ENCODE peak calls at places on chromosome 21, in four cellular contexts. O is K562, S is H1, R is GM12878. I is an unnamed sample.

GRCh38 chr21:18725653-18726052 is 322.1 kb upstream of the TMPRSS15 start:
- DNase-seq in O (no peak), S (no peak), R (no peak), I (no peak)

GRCh38 chr21:41865002-41865777 is 14.0 kb downstream of the PRDM15 start:
- DNase-seq in O (peak), S (no peak), R (peak), I (no peak)

GRCh38 chr21:43865471-43866181 is 603 bp downstream of the AGPAT3 start:
- DNase-seq in O (peak), S (no peak), R (no peak), I (no peak)

GRCh38 chr21:28410264-28410663 is 582.4 kb downstream of the LTN1 start:
- DNase-seq in O (no peak), S (no peak), R (no peak), I (no peak)

GRCh38 chr21:14403681-14404318 is 20.9 kb upstream of the HSPA13 start:
- DNase-seq in O (peak), S (no peak), R (peak), I (peak)

GRCh38 chr21:34517491-34518245 is 5.7 kb upstream of the KCNE1 start:
- DNase-seq in O (peak), S (no peak), R (no peak), I (peak)

GRCh38 chr21:45364464-45365185 is 40.3 kb upstream of the COL18A1 start:
- DNase-seq in O (no peak), S (no peak), R (no peak), I (no peak)

GRCh38 chr21:46253610-46254124 is 25.1 kb upstream of the LSS start:
- DNase-seq in O (peak), S (no peak), R (peak), I (no peak)

GRCh38 chr21:44706026-44706705 is 5.2 kb downstream of the TSPEAR start:
- DNase-seq in O (no peak), S (no peak), R (no peak), I (no peak)

GRCh38 chr21:28069446-28069845 is 923.2 kb downstream of the LTN1 start:
- DNase-seq in O (no peak), S (peak), R (no peak), I (no peak)

GRCh38 chr21:29638761-29639327 is 301.0 kb downstream of the GRIK1 start:
- DNase-seq in O (no peak), S (no peak), R (no peak), I (no peak)

GRCh38 chr21:45132841-45133573 is 58.6 kb downstream of the ADARB1 start:
- DNase-seq in O (no peak), S (no peak), R (no peak), I (no peak)

GRCh38 chr21:34870246-34870645 is 178.9 kb downstream of the RUNX1 start:
- DNase-seq in O (no peak), S (no peak), R (no peak), I (no peak)

GRCh38 chr21:42059141-42059540 is 12.0 kb upstream of the UMODL1 start:
- DNase-seq in O (no peak), S (no peak), R (no peak), I (no peak)

GRCh38 chr21:26106562-26106961 is 64.0 kb downstream of the APP start:
- DNase-seq in O (no peak), S (no peak), R (no peak), I (no peak)

GRCh38 chr21:32917392-32918135 is 108.2 kb upstream of the OLIG2 start:
- DNase-seq in O (no peak), S (no peak), R (no peak), I (no peak)
- TF ChIP-seq TAF1 in O (no peak), S (no peak), R (no peak), I (no peak)

GRCh38 chr21:37319551-37319950 is 47.0 kb upstream of the DYRK1A start:
- DNase-seq in O (no peak), S (no peak), R (no peak), I (no peak)
- TF ChIP-seq KDM1A in O (no peak), S (no peak), R (no peak), I (no peak)

GRCh38 chr21:33057385-33057940 is 12.5 kb upstream of the OLIG1 start:
- DNase-seq in O (no peak), S (no peak), R (no peak), I (no peak)
- TF ChIP-seq TAF1 in O (no peak), S (no peak), R (no peak), I (no peak)

GRCh38 chr21:38955495-38955894 is 149.8 kb downstream of the ETS2 start:
- DNase-seq in O (no peak), S (no peak), R (no peak), I (no peak)
- TF ChIP-seq KDM1A in O (no peak), S (no peak), R (no peak), I (no peak)

GRCh38 chr21:31425158-31425557 is 81.1 kb upstream of the TIAM1 start:
- DNase-seq in O (no peak), S (no peak), R (no peak), I (no peak)

GRCh38 chr21:31429500-31429899 is 85.4 kb upstream of the TIAM1 start:
- DNase-seq in O (no peak), S (no peak), R (no peak), I (no peak)

GRCh38 chr21:31420988-31421387 is 76.9 kb upstream of the TIAM1 start:
- DNase-seq in O (no peak), S (no peak), R (no peak), I (no peak)

GRCh38 chr21:31420354-31420753 is 76.3 kb upstream of the TIAM1 start:
- DNase-seq in O (no peak), S (no peak), R (no peak), I (no peak)

GRCh38 chr21:31426235-31426797 is 82.3 kb upstream of the TIAM1 start:
- DNase-seq in O (no peak), S (no peak), R (peak), I (no peak)
- TF ChIP-seq TAF1 in O (no peak), S (no peak), R (no peak), I (no peak)

GRCh38 chr21:15893902-15894301 is 164.1 kb downstream of the USP25 start:
- DNase-seq in O (no peak), S (no peak), R (no peak), I (no peak)
- TF ChIP-seq KDM1A in O (no peak), S (no peak), R (no peak), I (no peak)

GRCh38 chr21:39007985-39008384 is 175.3 kb downstream of the PSMG1 start:
- DNase-seq in O (no peak), S (no peak), R (no peak), I (no peak)

GRCh38 chr21:39006653-39007417 is 176.4 kb downstream of the PSMG1 start:
- DNase-seq in O (no peak), S (no peak), R (no peak), I (no peak)

GRCh38 chr21:39003982-39004775 is 179.1 kb downstream of the PSMG1 start:
- DNase-seq in O (peak), S (no peak), R (no peak), I (no peak)

GRCh38 chr21:39007532-39007931 is 175.7 kb downstream of the PSMG1 start:
- DNase-seq in O (no peak), S (no peak), R (no peak), I (no peak)

DNA sequence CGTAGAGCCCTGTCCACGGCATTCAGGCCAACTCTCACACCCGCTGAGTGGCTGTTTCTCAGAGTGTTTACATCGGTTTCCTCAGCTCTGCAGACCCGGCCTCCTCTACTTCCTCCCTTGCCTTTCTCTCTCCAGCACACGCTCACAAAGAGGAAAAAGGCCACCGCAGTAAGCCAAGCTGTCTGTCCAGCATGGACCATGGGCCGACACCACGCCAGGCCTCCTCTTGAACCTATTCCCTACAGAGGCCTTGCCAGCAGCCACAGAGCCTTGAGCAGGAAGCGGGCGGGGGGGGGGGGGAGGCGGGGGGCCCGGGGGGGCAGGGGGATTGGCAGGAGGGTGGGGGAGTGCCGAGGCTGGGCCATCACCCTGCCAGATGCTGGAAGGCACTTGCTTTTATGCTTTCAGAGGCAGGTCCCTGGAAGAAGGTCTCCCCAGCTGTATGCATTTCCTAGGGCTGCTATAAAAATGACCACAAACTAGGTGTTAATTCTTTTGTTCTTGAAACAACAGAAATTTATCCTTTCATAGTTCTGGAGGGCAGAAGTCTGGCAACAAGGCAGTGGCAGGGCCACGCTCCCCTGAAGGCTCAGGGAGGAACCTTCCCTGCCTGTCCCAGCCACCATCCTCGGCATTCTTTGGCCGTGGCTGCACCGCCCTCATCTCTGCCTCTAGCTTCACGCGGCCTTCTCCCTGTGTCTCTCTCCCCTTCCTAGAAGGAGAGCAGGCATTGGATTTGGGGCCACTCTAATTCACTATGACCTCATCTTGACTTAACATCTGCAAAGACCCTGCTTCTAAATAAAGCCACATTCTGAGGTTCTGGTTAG is 178.3 kb downstream of the PSMG1 start:
- DNase-seq in O (peak), S (no peak), R (no peak), I (no peak)
- TF ChIP-seq TAF1 in O (no peak), S (no peak), R (no peak), I (no peak)